ENCODE peak calls at places on chromosomes 1 and 21, in four cellular contexts. Q, K, I and V are unnamed samples.

GRCh38 chr1:116902027-116902426 is 7.7 kb upstream of the PTGFRN start:
- DNase-seq in K (no peak), I (no peak), Q (no peak), V (no peak)

GRCh38 chr1:22751124-22751531 is 40.5 kb downstream of the EPHB2 start:
- DNase-seq in K (no peak), Q (no peak), I (no peak), V (peak)

GRCh38 chr1:246680696-246681127 is 43.5 kb upstream of the SCCPDH start:
- DNase-seq in Q (no peak), I (no peak), K (no peak), V (no peak)

GRCh38 chr1:59242345-59242744 is 54.5 kb upstream of the FGGY start:
- DNase-seq in I (no peak), Q (no peak), K (no peak), V (no peak)

GRCh38 chr1:91589438-91589837 is 88.8 kb downstream of the CDC7 start:
- DNase-seq in I (no peak), K (no peak), Q (no peak), V (no peak)

GRCh38 chr1:68218485-68218884 is 13.8 kb downstream of the WLS start:
- DNase-seq in Q (no peak), I (no peak), K (no peak), V (peak)

GRCh38 chr1:81760487-81761097 is 40.1 kb upstream of the ADGRL2 start:
- DNase-seq in K (no peak), Q (no peak), I (no peak), V (peak)

GRCh38 chr1:16122916-16123315 is 33.0 kb downstream of the EPHA2 start:
- DNase-seq in K (peak), Q (no peak), I (no peak), V (no peak)

GRCh38 chr1:54342764-54343687 is 63.2 kb downstream of the SSBP3 start:
- DNase-seq in I (no peak), K (no peak), Q (no peak), V (no peak)

GRCh38 chr1:164902491-164902890 is 343.5 kb downstream of the PBX1 start:
- DNase-seq in Q (no peak), K (no peak), I (no peak), V (no peak)

GRCh38 chr1:32485554-32486255 is 20.8 kb downstream of the ZBTB8B start:
- DNase-seq in K (no peak), Q (no peak), I (no peak), V (no peak)

GRCh38 chr1:11071463-11072215 is 11.8 kb upstream of the SRM start:
- DNase-seq in K (no peak), Q (no peak), I (no peak), V (peak)

GRCh38 chr1:80217377-80217986 is 1211.0 kb upstream of the ADGRL4 start:
- DNase-seq in K (peak), Q (peak), I (peak), V (peak)

GRCh38 chr1:208093754-208094719 is 150.1 kb downstream of the PLXNA2 start:
- DNase-seq in Q (peak), K (peak), I (peak), V (peak)

GRCh38 chr21:39061766-39062165 is 121.5 kb downstream of the PSMG1 start:
- DNase-seq in Q (no peak), I (no peak), K (no peak), V (no peak)

GRCh38 chr1:1954831-1955441 is 35.9 kb upstream of the TMEM52 start:
- DNase-seq in Q (no peak), K (peak), I (no peak), V (no peak)

GRCh38 chr1:44442791-44443190 is 37.7 kb downstream of the RNF220 start:
- DNase-seq in I (no peak), Q (no peak), K (no peak), V (no peak)

GRCh38 chr1:209229494-209230059 is 353.9 kb upstream of the CAMK1G start:
- DNase-seq in Q (no peak), I (no peak), K (no peak), V (no peak)

GRCh38 chr1:169091480-169091941 is 15.0 kb upstream of the ATP1B1 start:
- DNase-seq in I (no peak), Q (no peak), K (no peak), V (no peak)

GRCh38 chr1:151832318-151832984 is 849 bp upstream of the RORC start:
- DNase-seq in Q (no peak), K (no peak), I (peak), V (peak)

GRCh38 chr21:23921670-23922418 is 1685.4 kb downstream of the MRPL39 start:
- DNase-seq in Q (no peak), I (no peak), K (peak), V (no peak)
- TF ChIP-seq JUND in Q (no peak), I (no peak), K (no peak), V (no peak)

DNA sequence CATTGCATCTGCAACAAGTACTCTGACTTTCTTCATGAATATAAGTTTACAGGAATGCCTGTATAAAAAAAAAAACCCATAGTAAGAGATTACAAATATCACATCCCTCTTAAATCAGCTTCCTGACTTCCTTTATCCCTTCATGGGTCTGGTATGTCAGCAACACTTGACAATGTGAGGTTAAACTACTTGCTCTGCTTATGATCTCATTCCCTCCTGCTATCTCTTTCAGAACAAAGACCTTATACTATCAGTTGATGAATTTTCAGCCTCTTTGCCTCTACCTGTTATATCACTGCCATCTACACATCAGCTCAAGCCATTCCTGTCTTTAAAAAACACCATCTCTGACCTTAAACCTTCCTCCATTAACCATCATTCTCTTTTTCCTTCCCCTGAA is 130.9 kb upstream of the SAMSN1 start:
- DNase-seq in K (peak), I (no peak), Q (no peak), V (no peak)
- TF ChIP-seq JUND in K (no peak), I (no peak), Q (no peak), V (no peak)

DNA sequence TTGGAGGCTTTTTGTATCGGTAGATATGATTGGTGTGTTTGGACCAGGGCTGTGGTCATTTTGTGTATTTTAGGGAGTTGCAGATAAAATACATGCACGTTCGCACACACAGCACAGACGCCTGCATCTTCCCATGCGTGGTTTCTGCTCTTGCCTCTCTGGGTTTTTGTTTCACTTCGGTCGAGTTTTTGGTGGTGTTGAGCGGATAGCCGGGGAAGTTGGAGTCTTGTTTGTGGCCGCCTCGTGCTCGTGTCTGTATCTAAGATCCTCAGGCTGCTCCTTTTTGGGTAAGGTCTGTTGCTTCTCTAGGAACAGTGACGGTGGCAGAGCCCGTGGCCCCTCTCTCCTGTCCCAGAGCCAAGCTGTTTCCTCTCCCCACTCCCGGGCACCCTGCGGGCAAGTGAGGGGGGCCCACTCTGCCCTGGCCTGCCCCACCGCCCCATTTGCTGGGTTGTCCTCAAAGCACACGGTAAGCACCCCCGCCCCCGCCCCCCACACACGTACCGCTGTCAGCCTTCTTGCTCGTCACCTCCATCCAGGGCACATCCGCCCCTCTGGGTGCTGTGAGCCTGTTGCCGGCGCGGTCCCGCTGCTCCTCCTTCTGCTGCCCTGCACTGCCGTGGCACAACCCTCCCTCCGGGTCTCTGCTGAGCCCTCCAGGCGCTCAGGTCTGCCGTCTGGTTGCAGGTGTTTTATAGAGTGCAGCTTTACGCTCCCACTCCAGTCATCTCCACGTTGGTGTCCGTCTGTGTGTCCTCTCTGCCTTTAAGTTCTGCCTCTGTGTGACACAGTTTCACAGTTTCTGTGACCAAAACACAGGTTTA is 51.9 kb downstream of the AGPAT3 start:
- DNase-seq in Q (no peak), I (no peak), K (peak), V (no peak)
- TF ChIP-seq JUND in Q (no peak), I (no peak), K (no peak), V (no peak)

DNA sequence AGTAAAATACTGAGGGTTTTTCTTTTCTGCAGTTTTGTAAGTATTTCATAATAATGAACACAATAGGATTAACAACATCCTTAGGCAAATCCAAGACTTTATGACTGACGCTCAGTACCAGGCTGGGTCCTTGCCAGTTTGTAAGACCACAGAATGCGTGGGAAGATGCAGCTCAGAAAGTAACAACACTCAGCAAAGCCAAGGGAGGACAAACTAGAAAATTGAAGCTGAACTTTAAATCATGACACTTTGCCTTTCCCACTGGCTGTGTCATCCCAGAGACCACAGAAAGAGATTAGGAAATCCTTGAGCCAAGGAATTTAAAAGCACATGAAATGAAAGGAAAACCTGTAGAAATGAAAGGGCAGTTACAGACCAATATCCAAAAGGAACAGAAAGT is 426.3 kb upstream of the CHRM3 start:
- DNase-seq in Q (no peak), I (no peak), K (no peak), V (peak)
- TF ChIP-seq JUND in Q (no peak), I (no peak), K (no peak), V (no peak)

GRCh38 chr1:40662864-40663263 is 2.6 kb downstream of the RIMS3 start:
- DNase-seq in I (no peak), Q (no peak), K (no peak), V (no peak)

GRCh38 chr1:40664167-40664537 is 1.3 kb downstream of the RIMS3 start:
- DNase-seq in Q (no peak), K (no peak), I (no peak), V (no peak)

GRCh38 chr1:40665335-40666171 is at the start of gene RIMS3:
- DNase-seq in I (peak), K (peak), Q (peak), V (peak)

GRCh38 chr1:40663324-40664166 is 1.9 kb downstream of the RIMS3 start:
- DNase-seq in K (no peak), Q (no peak), I (no peak), V (no peak)

DNA sequence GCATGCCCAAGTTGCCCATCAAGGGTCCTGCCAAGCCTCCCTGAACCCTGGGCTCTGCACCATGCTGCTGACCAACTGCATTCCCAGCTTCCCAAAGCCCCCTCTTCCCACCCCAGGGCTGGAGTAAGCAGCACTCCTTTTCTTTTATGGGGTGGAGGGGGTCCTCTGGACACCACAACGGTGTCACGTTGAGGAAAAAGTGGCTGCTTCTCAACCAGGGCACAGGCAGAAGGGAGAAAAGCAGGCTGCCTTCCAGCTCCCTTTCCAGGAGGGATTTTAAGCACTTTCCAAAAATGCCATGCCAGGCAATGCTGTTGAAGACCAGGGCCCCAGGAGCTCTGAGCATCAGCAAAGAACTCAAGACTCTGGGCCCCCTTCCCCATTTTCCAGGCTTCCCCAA is 691 bp downstream of the RIMS3 start:
- DNase-seq in K (no peak), Q (no peak), I (no peak), V (no peak)
- TF ChIP-seq JUND in K (no peak), Q (no peak), I (no peak), V (no peak)

GRCh38 chr1:160346953-160347352 is 3.8 kb downstream of the NCSTN start:
- DNase-seq in Q (no peak), K (no peak), I (no peak), V (no peak)
- TF ChIP-seq JUND in Q (no peak), K (no peak), I (no peak), V (no peak)

GRCh38 chr1:186790101-186790500 is 38.6 kb upstream of the PLA2G4A start:
- DNase-seq in Q (no peak), I (no peak), K (no peak), V (no peak)

GRCh38 chr1:186793582-186793927 is 35.2 kb upstream of the PLA2G4A start:
- DNase-seq in Q (no peak), K (no peak), I (no peak), V (no peak)

GRCh38 chr1:186792870-186793581 is 35.7 kb upstream of the PLA2G4A start:
- DNase-seq in K (no peak), I (no peak), Q (no peak), V (no peak)
- TF ChIP-seq JUND in K (no peak), I (no peak), Q (no peak), V (no peak)